ENCODE peak calls at places on chromosomes 13 and 19, in five cellular contexts. S is Karpas-422; L is stimulated activated CD8-positive, alpha-beta memory T cell treated with anti-CD3 and anti-CD28 coated beads, Interleukin-4, amount 100 ng/mL, for 1 hour; I is Daoy; E is GM04504. P is an unnamed sample.

GRCh38 chr19:1470864-1471513 is 8.0 kb downstream of the C19orf25 start:
- DNase-seq in S (no peak), L (no peak), I (no peak), E (no peak), P (no peak)

GRCh38 chr13:48644951-48645350 is 8.8 kb upstream of the CYSLTR2 start:
- DNase-seq in S (no peak), L (no peak), I (no peak), E (no peak), P (no peak)

GRCh38 chr19:3073931-3074595 is 11.8 kb upstream of the TLE5 start:
- DNase-seq in S (no peak), L (no peak), I (peak), E (no peak), P (no peak)

GRCh38 chr19:18013210-18013609 is 5.2 kb downstream of the ARRDC2 start:
- DNase-seq in S (no peak), L (no peak), I (no peak), E (no peak), P (no peak)

GRCh38 chr13:112616586-112617381 is 28.8 kb upstream of the TUBGCP3 start:
- DNase-seq in S (peak), L (no peak), I (peak), E (peak), P (no peak)

GRCh38 chr13:26551255-26551654 is 6.2 kb upstream of the WASF3 start:
- DNase-seq in S (no peak), L (no peak), I (no peak), E (no peak), P (no peak)

GRCh38 chr13:87661471-87661870 is 9.7 kb upstream of the SLITRK5 start:
- DNase-seq in S (no peak), L (no peak), I (no peak), E (no peak), P (peak)

GRCh38 chr19:39497850-39498261 is 891 bp upstream of the DLL3 start:
- DNase-seq in S (peak), L (no peak), I (peak), E (no peak), P (no peak)

GRCh38 chr13:41294914-41295313 is 16.2 kb upstream of the NAA16 start:
- DNase-seq in S (no peak), L (no peak), I (no peak), E (no peak), P (no peak)

GRCh38 chr13:76836311-76836710 is 49.9 kb downstream of the KCTD12 start:
- DNase-seq in S (no peak), L (no peak), I (peak), E (no peak), P (peak)

GRCh38 chr19:45306522-45307027 is 16.1 kb downstream of the CKM start:
- DNase-seq in S (no peak), L (no peak), I (no peak), E (no peak), P (no peak)

GRCh38 chr13:21987793-21988192 is 316.9 kb downstream of the FGF9 start:
- DNase-seq in S (no peak), L (no peak), I (peak), E (no peak), P (no peak)

GRCh38 chr19:49939721-49940481 is 10.6 kb upstream of the NUP62 start:
- DNase-seq in S (peak), L (no peak), I (no peak), E (no peak), P (no peak)

GRCh38 chr13:23871616-23872220 is 17.5 kb downstream of the MIPEP start:
- DNase-seq in S (peak), L (no peak), I (no peak), E (peak), P (peak)

GRCh38 chr19:47444388-47444821 is 25.1 kb upstream of the MEIS3 start:
- DNase-seq in S (peak), L (no peak), I (no peak), E (no peak), P (no peak)

GRCh38 chr19:38583219-38583984 is 34.4 kb downstream of the MAP4K1 start:
- DNase-seq in S (peak), L (no peak), I (no peak), E (no peak), P (no peak)

GRCh38 chr19:803686-804418 is 6.6 kb downstream of the PTBP1 start:
- DNase-seq in S (no peak), L (no peak), I (no peak), E (no peak), P (no peak)

GRCh38 chr19:41758846-41759245 is 3.5 kb downstream of the CEACAM6 start:
- DNase-seq in S (no peak), L (no peak), I (no peak), E (no peak), P (no peak)

GRCh38 chr19:45809643-45810159 is 5.4 kb downstream of the RSPH6A start:
- DNase-seq in S (no peak), L (no peak), I (peak), E (peak), P (peak)

GRCh38 chr19:4415352-4415751 is 12.9 kb downstream of the CHAF1A start:
- DNase-seq in S (no peak), L (no peak), I (no peak), E (no peak), P (no peak)

GRCh38 chr13:61013782-61014181 is 401.9 kb downstream of the PCDH20 start:
- DNase-seq in S (no peak), L (no peak), I (no peak), E (no peak), P (no peak)

GRCh38 chr19:50762554-50762953 is 7.7 kb upstream of the GPR32 start:
- DNase-seq in S (no peak), L (no peak), I (no peak), E (no peak), P (no peak)

GRCh38 chr13:29459818-29460335 is 135.6 kb downstream of the SLC7A1 start:
- DNase-seq in S (no peak), L (no peak), I (no peak), E (no peak), P (no peak)

GRCh38 chr19:39363909-39364457 is 21.8 kb downstream of the SAMD4B start:
- DNase-seq in S (peak), L (no peak), I (no peak), E (peak), P (no peak)

GRCh38 chr13:57704031-57704430 is 72.5 kb downstream of the PCDH17 start:
- DNase-seq in S (no peak), L (no peak), I (no peak), E (no peak), P (no peak)

GRCh38 chr13:43877788-43878187 is 1.8 kb downstream of the CCDC122 start:
- DNase-seq in S (no peak), L (no peak), I (no peak), E (no peak), P (no peak)

GRCh38 chr19:29499921-29500590 is 25.7 kb upstream of the VSTM2B start:
- DNase-seq in S (no peak), L (no peak), I (no peak), E (no peak), P (no peak)

GRCh38 chr19:40721936-40722661 is 5.2 kb downstream of the ITPKC start:
- DNase-seq in S (no peak), L (no peak), I (no peak), E (no peak), P (no peak)

GRCh38 chr13:20684535-20684934 is 19.0 kb upstream of the IL17D start:
- DNase-seq in S (no peak), L (no peak), I (no peak), E (no peak), P (no peak)

GRCh38 chr13:20475927-20476691 is 49.5 kb downstream of the CRYL1 start:
- DNase-seq in S (no peak), L (peak), I (peak), E (no peak), P (no peak)

GRCh38 chr19:49085868-49086232 is 599 bp downstream of the SNRNP70 start:
- DNase-seq in S (no peak), L (no peak), I (no peak), E (no peak), P (no peak)

GRCh38 chr13:95643814-95644598 is 500 bp downstream of the DZIP1 start:
- DNase-seq in S (no peak), L (no peak), I (peak), E (peak), P (no peak)

GRCh38 chr13:42064259-42064658 is 15.8 kb downstream of the DGKH start:
- DNase-seq in S (no peak), L (no peak), I (peak), E (no peak), P (no peak)

GRCh38 chr19:28341810-28342350 is 871.1 kb downstream of the UQCRFS1 start:
- DNase-seq in S (no peak), L (no peak), I (no peak), E (no peak), P (no peak)

GRCh38 chr19:38367041-38367440 is 7.3 kb upstream of the PSMD8 start:
- DNase-seq in S (no peak), L (no peak), I (no peak), E (no peak), P (no peak)

GRCh38 chr13:108104736-108105135 is 110.6 kb downstream of the LIG4 start:
- DNase-seq in S (no peak), L (no peak), I (no peak), E (no peak), P (no peak)

GRCh38 chr13:33279414-33279813 is 6.1 kb downstream of the STARD13 start:
- DNase-seq in S (no peak), L (no peak), I (no peak), E (no peak), P (no peak)

GRCh38 chr19:39223703-39224279 is 19.7 kb upstream of the SYCN start:
- DNase-seq in S (peak), L (no peak), I (peak), E (no peak), P (peak)

GRCh38 chr13:27034678-27035111 is 136.9 kb downstream of the USP12 start:
- DNase-seq in S (no peak), L (no peak), I (no peak), E (no peak), P (no peak)